ENCODE peak calls at places on chromosome 15, in seven cellular contexts. I is suprapubic skin; O is CD4-positive, alpha-beta T cell; A is AG10803; G is heart right ventricle; S is HepG2; U is breast epithelium. N is an unnamed sample.

GRCh38 chr15:73231661-73232443 is 136.9 kb downstream of the HCN4 start:
- DNase-seq in O (no peak), S (no peak), A (peak; percentile 15), G (no peak), I (no peak), U (no peak), N (no peak)

GRCh38 chr15:29291067-29291466 is 21.4 kb upstream of the NSMCE3 start:
- DNase-seq in G (no peak), U (no peak), I (no peak), A (no peak), O (no peak), S (no peak), N (no peak)

GRCh38 chr15:42080585-42081462 is 13.5 kb downstream of the PLA2G4D start:
- DNase-seq in G (no peak), I (peak; percentile 72), O (no peak), A (no peak), U (no peak), S (no peak), N (peak; percentile 63)

GRCh38 chr15:94383706-94384105 is 152.3 kb downstream of the MCTP2 start:
- DNase-seq in A (no peak), S (no peak), O (no peak), I (no peak), U (no peak), G (no peak), N (no peak)

GRCh38 chr15:61598655-61599054 is 369.6 kb upstream of the RORA start:
- DNase-seq in U (no peak), A (no peak), I (no peak), S (no peak), G (no peak), O (no peak), N (no peak)

GRCh38 chr15:89325039-89325803 is 9.4 kb downstream of the POLG start:
- DNase-seq in U (no peak), G (no peak), O (no peak), I (no peak), S (no peak), A (no peak), N (no peak)

GRCh38 chr15:90159213-90159612 is 41.9 kb upstream of the SEMA4B start:
- DNase-seq in G (no peak), U (no peak), O (no peak), A (no peak), I (no peak), S (no peak), N (no peak)

GRCh38 chr15:70323111-70323851 is 225.6 kb upstream of the TLE3 start:
- DNase-seq in O (no peak), A (peak; percentile 88), S (no peak), G (peak; percentile 54), I (peak; percentile 87), U (peak; percentile 55), N (peak; percentile 69)

GRCh38 chr15:33344111-33344510 is 33.3 kb downstream of the RYR3 start:
- DNase-seq in U (no peak), O (no peak), G (no peak), A (no peak), S (no peak), I (no peak), N (no peak)

GRCh38 chr15:24955549-24955929 is 752 bp downstream of the SNRPN start:
- DNase-seq in A (no peak), G (peak; percentile 30), S (no peak), I (no peak), U (no peak), O (peak; percentile 6), N (no peak)

GRCh38 chr15:75696303-75696657 is 16.4 kb downstream of the CSPG4 start:
- DNase-seq in O (no peak), S (no peak), G (no peak), U (peak; percentile 73), A (peak; percentile 12), I (no peak), N (no peak)

GRCh38 chr15:74133071-74133702 is 2.8 kb downstream of the ISLR2 start:
- DNase-seq in S (no peak), I (no peak), O (no peak), U (no peak), A (no peak), G (peak; percentile 13), N (no peak)

GRCh38 chr15:76235186-76235826 is 76.0 kb downstream of the ETFA start:
- DNase-seq in S (peak; percentile 42), I (no peak), U (no peak), G (no peak), A (peak; percentile 56), O (no peak), N (no peak)

GRCh38 chr15:64855206-64856000 is 13.7 kb downstream of the PLEKHO2 start:
- DNase-seq in U (no peak), A (peak; percentile 91), G (no peak), I (no peak), O (no peak), S (no peak), N (no peak)

GRCh38 chr15:58486062-58486461 is 54.3 kb downstream of the LIPC start:
- DNase-seq in S (no peak), O (no peak), U (no peak), G (no peak), I (no peak), A (no peak), N (no peak)

GRCh38 chr15:70584838-70585706 is 178.3 kb downstream of the UACA start:
- DNase-seq in I (peak; percentile 44), A (peak; percentile 24), U (no peak), G (no peak), S (peak; percentile 84), O (peak; percentile 42), N (peak; percentile 83)

GRCh38 chr15:67098768-67099282 is 33.4 kb downstream of the SMAD3 start:
- DNase-seq in U (no peak), I (no peak), A (peak; percentile 48), G (no peak), S (peak; percentile 90), O (no peak), N (no peak)

GRCh38 chr15:40776537-40777141 is 6.9 kb downstream of the C15orf62 start:
- DNase-seq in O (no peak), I (no peak), U (peak; percentile 93), A (peak; percentile 82), S (no peak), G (no peak), N (no peak)

GRCh38 chr15:54559405-54560064 is 581.3 kb downstream of the UNC13C start:
- DNase-seq in A (no peak), S (no peak), U (no peak), O (no peak), I (no peak), G (no peak), N (no peak)

GRCh38 chr15:73927003-73927475 is 777 bp downstream of the LOXL1 start:
- DNase-seq in G (peak; percentile 74), I (no peak), O (peak; percentile 22), A (peak; percentile 33), S (no peak), U (no peak), N (no peak)

GRCh38 chr15:80776420-80777045 is 2.6 kb upstream of the CEMIP start:
- DNase-seq in A (peak; percentile 72), I (peak; percentile 86), U (peak; percentile 62), O (peak; percentile 23), G (peak; percentile 27), S (peak; percentile 62), N (no peak)

GRCh38 chr15:99451484-99451883 is 114.3 kb upstream of the MEF2A start:
- DNase-seq in U (peak; percentile 5), S (no peak), I (no peak), G (no peak), A (no peak), O (no peak), N (no peak)

GRCh38 chr15:71051539-71051938 is 63.7 kb upstream of the THSD4 start:
- DNase-seq in G (peak; percentile 21), A (peak; percentile 80), U (no peak), O (no peak), I (no peak), S (no peak), N (no peak)

GRCh38 chr15:76342382-76343201 is 6.0 kb downstream of the ISL2 start:
- DNase-seq in O (no peak), I (no peak), G (no peak), S (no peak), U (no peak), A (no peak), N (no peak)

GRCh38 chr15:74531144-74531811 is 9.7 kb upstream of the ARID3B start:
- DNase-seq in S (peak; percentile 71), G (no peak), O (no peak), A (peak; percentile 54), U (no peak), I (no peak), N (no peak)

GRCh38 chr15:34621675-34622074 is 38.2 kb upstream of the GOLGA8B start:
- DNase-seq in S (peak; percentile 3), O (no peak), U (no peak), G (no peak), I (no peak), A (peak; percentile 59), N (no peak)

GRCh38 chr15:34154725-34155204 is 52.9 kb downstream of the PGBD4 start:
- DNase-seq in I (no peak), G (no peak), S (no peak), U (no peak), O (no peak), A (no peak), N (no peak)

GRCh38 chr15:83657549-83657948 is 3.6 kb downstream of the ADAMTSL3 start:
- DNase-seq in S (no peak), U (no peak), O (no peak), I (no peak), G (no peak), A (no peak), N (no peak)
- TF ChIP-seq CTCF in S (peak; percentile 51), U (no peak), O (no peak), I (no peak), G (no peak), A (no peak), N (peak; percentile 54)

GRCh38 chr15:48300038-48300437 is 31.2 kb upstream of the DUT start:
- DNase-seq in U (no peak), A (no peak), G (no peak), S (no peak), O (no peak), I (no peak), N (no peak)
- TF ChIP-seq CTCF in U (no peak), A (no peak), G (no peak), S (no peak), O (no peak), I (no peak), N (no peak)

DNA sequence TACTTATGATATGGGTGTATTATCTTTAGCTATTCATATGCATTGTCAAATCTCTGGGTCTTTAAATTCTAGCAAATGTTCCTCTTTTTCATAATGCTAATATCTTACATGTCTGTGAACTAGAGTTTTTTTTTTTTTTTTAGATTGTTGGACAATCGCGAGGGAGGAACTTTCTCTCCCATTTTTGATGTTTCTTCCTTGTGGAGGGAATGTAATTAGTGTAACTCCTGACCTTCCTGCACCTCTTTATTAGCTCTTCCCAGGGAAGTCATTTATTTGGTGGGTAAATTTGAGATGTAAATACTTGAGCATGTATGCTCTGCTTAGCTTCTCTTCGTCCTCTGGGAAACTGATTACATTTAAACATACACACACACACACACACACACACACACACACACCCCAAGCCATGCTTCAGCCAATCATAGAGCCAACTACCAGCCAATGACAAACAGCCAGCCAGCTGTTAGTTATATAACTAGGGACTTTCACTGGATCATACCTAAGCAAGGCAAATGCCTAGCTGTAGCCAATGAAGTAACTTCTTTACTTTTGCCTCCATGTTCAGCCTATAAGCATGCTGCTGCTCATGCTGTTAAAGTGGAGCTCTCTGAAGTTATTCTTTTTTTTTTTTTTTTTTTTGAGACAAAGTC is 8.3 kb upstream of the USP8 start:
- DNase-seq in U (no peak), O (no peak), G (no peak), I (no peak), S (peak; percentile 43), A (peak; percentile 27), N (no peak)
- TF ChIP-seq CTCF in U (no peak), O (no peak), G (no peak), I (no peak), S (no peak), A (no peak), N (no peak)

GRCh38 chr15:91258436-91258779 is 158.4 kb downstream of the SV2B start:
- DNase-seq in I (no peak), A (no peak), S (no peak), G (no peak), U (no peak), O (no peak), N (no peak)
- TF ChIP-seq CTCF in I (peak; percentile 9), A (no peak), S (peak; percentile 15), G (no peak), U (no peak), O (no peak), N (peak; percentile 14)